ENCODE peak calls at places on chromosomes 13 and 19, in eight cellular contexts. U is AG09319; N is T-helper 2 cell treated with Interferon-gamma antibody and Interleukin-4, amounts not matched to agents 5 μg/mL and 100 μg/mL, for 36 hours; P is effector CD4-positive, alpha-beta T cell; E is CD4-positive, alpha-beta T cell; Q is stimulated activated CD4-positive, alpha-beta T cell treated with anti-CD3 and anti-CD28 coated beads, Interleukin-12 subunit alpha, Interleukin-12 subunit beta, amount 100 ng/mL, for 24 hours; A is NCI-H1417; Y is osteocyte. T is an unnamed sample.
A peak's percentile ranks its signal among the peaks of the same experiment; 100 is the strongest.

GRCh38 chr13:61531383-61532065 is 115.9 kb upstream of the PCDH20 start:
- DNase-seq in U (no peak), N (no peak), P (no peak), E (no peak), Q (no peak), A (no peak), Y (no peak), T (no peak)

GRCh38 chr13:33787051-33787591 is 30.8 kb upstream of the RFC3 start:
- DNase-seq in U (no peak), N (no peak), P (no peak), E (no peak), Q (no peak), A (no peak), Y (no peak), T (no peak)

GRCh38 chr19:7910321-7911161 is 4.1 kb upstream of the TGFBR3L start:
- DNase-seq in U (no peak), N (no peak), P (no peak), E (no peak), Q (no peak), A (no peak), Y (no peak), T (no peak)

GRCh38 chr19:19304186-19304975 is 15.9 kb downstream of the SUGP1 start:
- DNase-seq in U (no peak), N (no peak), P (no peak), E (no peak), Q (no peak), A (no peak), Y (no peak), T (no peak)

GRCh38 chr19:35895911-35896642 is 4.3 kb downstream of the NFKBID start:
- DNase-seq in U (no peak), N (no peak), P (no peak), E (no peak), Q (no peak), A (no peak), Y (no peak), T (no peak)

GRCh38 chr19:46016426-46017094 is 6.3 kb downstream of the PGLYRP1 start:
- DNase-seq in U (peak; percentile 31), N (peak; percentile 76), P (peak; percentile 76), E (peak; percentile 83), Q (peak; percentile 75), A (peak; percentile 78), Y (peak; percentile 94), T (peak; percentile 47)

GRCh38 chr13:112073245-112074138 is 6.5 kb downstream of the SOX1 start:
- DNase-seq in U (no peak), N (no peak), P (no peak), E (no peak), Q (no peak), A (peak; percentile 93), Y (no peak), T (no peak)

GRCh38 chr13:46137627-46138026 is 32.8 kb upstream of the CPB2 start:
- DNase-seq in U (no peak), N (no peak), P (no peak), E (no peak), Q (no peak), A (no peak), Y (no peak), T (no peak)

GRCh38 chr19:4329858-4330257 is 8.8 kb downstream of the STAP2 start:
- DNase-seq in U (no peak), N (no peak), P (no peak), E (no peak), Q (no peak), A (no peak), Y (no peak), T (no peak)

GRCh38 chr19:52991484-52991883 is 22.2 kb upstream of the ERVV-1 start:
- DNase-seq in U (peak; percentile 3), N (no peak), P (no peak), E (no peak), Q (no peak), A (no peak), Y (no peak), T (no peak)

GRCh38 chr19:42090687-42091086 is 14.7 kb downstream of the ZNF574 start:
- DNase-seq in U (no peak), N (no peak), P (no peak), E (no peak), Q (no peak), A (no peak), Y (no peak), T (no peak)

GRCh38 chr13:94710081-94710809 is 2.1 kb downstream of the SOX21 start:
- DNase-seq in U (no peak), N (no peak), P (no peak), E (no peak), Q (no peak), A (peak; percentile 65), Y (peak; percentile 15), T (no peak)

GRCh38 chr19:3285647-3286176 is 61.3 kb downstream of the CELF5 start:
- DNase-seq in U (no peak), N (no peak), P (peak; percentile 53), E (no peak), Q (no peak), A (no peak), Y (no peak), T (no peak)

GRCh38 chr19:30160996-30161655 is 211.1 kb upstream of the ZNF536 start:
- DNase-seq in U (no peak), N (no peak), P (no peak), E (no peak), Q (no peak), A (no peak), Y (no peak), T (no peak)

GRCh38 chr19:13839938-13840750 is 36.8 kb upstream of the NANOS3 start:
- DNase-seq in U (no peak), N (peak; percentile 40), P (peak; percentile 51), E (no peak), Q (no peak), A (no peak), Y (peak; percentile 93), T (peak; percentile 44)

GRCh38 chr13:39684531-39685137 is 29.2 kb downstream of the COG6 start:
- DNase-seq in U (no peak), N (no peak), P (no peak), E (no peak), Q (no peak), A (peak; percentile 42), Y (no peak), T (no peak)

GRCh38 chr19:18776288-18776594 is 14.9 kb downstream of the COMP start:
- DNase-seq in U (no peak), N (no peak), P (no peak), E (no peak), Q (no peak), A (no peak), Y (no peak), T (no peak)

GRCh38 chr19:5775668-5776309 is 8.8 kb downstream of the PRR22 start:
- DNase-seq in U (peak; percentile 87), N (no peak), P (no peak), E (no peak), Q (no peak), A (no peak), Y (no peak), T (no peak)

GRCh38 chr19:40831502-40832430 is 18.5 kb downstream of the CYP2A6 start:
- DNase-seq in U (peak; percentile 96), N (no peak), P (no peak), E (no peak), Q (no peak), A (no peak), Y (no peak), T (no peak)

GRCh38 chr13:28746289-28746612 is 27.5 kb upstream of the SLC46A3 start:
- DNase-seq in U (no peak), N (no peak), P (no peak), E (no peak), Q (no peak), A (no peak), Y (no peak), T (no peak)

GRCh38 chr13:114090476-114090875 is 41.9 kb downstream of the RASA3 start:
- DNase-seq in U (no peak), N (no peak), P (no peak), E (no peak), Q (no peak), A (no peak), Y (no peak), T (no peak)

GRCh38 chr13:31818236-31818635 is 78.9 kb downstream of the RXFP2 start:
- DNase-seq in U (no peak), N (no peak), P (no peak), E (no peak), Q (no peak), A (no peak), Y (no peak), T (no peak)

GRCh38 chr13:73158851-73159250 is 100.0 kb downstream of the KLF5 start:
- DNase-seq in U (no peak), N (no peak), P (no peak), E (no peak), Q (no peak), A (no peak), Y (no peak), T (no peak)

GRCh38 chr19:33225458-33225925 is at the start of gene SLC7A10:
- DNase-seq in U (no peak), N (no peak), P (no peak), E (no peak), Q (no peak), A (no peak), Y (no peak), T (no peak)

GRCh38 chr19:28495046-28495445 is 717.9 kb downstream of the UQCRFS1 start:
- DNase-seq in U (no peak), N (no peak), P (no peak), E (no peak), Q (no peak), A (no peak), Y (no peak), T (no peak)

GRCh38 chr19:3129112-3129511 is 6.7 kb upstream of the GNA15 start:
- DNase-seq in U (peak; percentile 35), N (no peak), P (no peak), E (no peak), Q (no peak), A (peak; percentile 48), Y (no peak), T (no peak)

GRCh38 chr13:113402471-113403254 is 38.7 kb upstream of the GRTP1 start:
- DNase-seq in U (no peak), N (no peak), P (no peak), E (no peak), Q (no peak), A (no peak), Y (no peak), T (no peak)

GRCh38 chr19:36215276-36216171 is 618 bp downstream of the ZNF146 start:
- DNase-seq in U (peak; percentile 14), N (no peak), P (no peak), E (no peak), Q (peak; percentile 31), A (peak; percentile 54), Y (no peak), T (no peak)

GRCh38 chr13:108269601-108270328 is at the start of gene TNFSF13B:
- DNase-seq in U (no peak), N (peak; percentile 66), P (peak; percentile 13), E (peak; percentile 47), Q (peak; percentile 30), A (no peak), Y (no peak), T (no peak)

GRCh38 chr13:76711515-76712182 is 174.6 kb downstream of the KCTD12 start:
- DNase-seq in U (peak; percentile 87), N (no peak), P (no peak), E (no peak), Q (no peak), A (no peak), Y (no peak), T (no peak)

GRCh38 chr13:44894001-44894770 is 95.1 kb downstream of the NUFIP1 start:
- DNase-seq in U (no peak), N (no peak), P (no peak), E (no peak), Q (no peak), A (no peak), Y (no peak), T (no peak)

GRCh38 chr13:87614276-87614675 is 56.9 kb upstream of the SLITRK5 start:
- DNase-seq in U (no peak), N (no peak), P (no peak), E (no peak), Q (no peak), A (peak; percentile 19), Y (no peak), T (no peak)

GRCh38 chr19:2554856-2555255 is 78.9 kb downstream of the GADD45B start:
- DNase-seq in U (no peak), N (no peak), P (no peak), E (no peak), Q (no peak), A (no peak), Y (no peak), T (no peak)

GRCh38 chr19:47068246-47068645 is 19.8 kb upstream of the TMEM160 start:
- DNase-seq in U (no peak), N (no peak), P (no peak), E (no peak), Q (no peak), A (no peak), Y (no peak), T (no peak)

T was measured in GOT3.